ENCODE peak calls at places on chromosomes 12 and 14, in six cellular contexts. One of them, this sample, is unnamed.
A peak's percentile ranks its signal among the peaks of the same experiment; 100 is the strongest.

GRCh38 chr14:105209646-105210045 is 28.5 kb upstream of the NUDT14 start:
- DNase-seq in adrenal gland: no peak
- DNase-seq in SJSA1: no peak
- DNase-seq in hepatocyte: no peak
- DNase-seq in cardiac fibroblast: no peak
- DNase-seq in H7: no peak
- DNase-seq in this sample: no peak

GRCh38 chr12:69084816-69085215 is 151.8 kb upstream of the CPM start:
- DNase-seq in H7: no peak
- DNase-seq in cardiac fibroblast: no peak
- DNase-seq in hepatocyte: no peak
- DNase-seq in SJSA1: no peak
- DNase-seq in adrenal gland: no peak
- DNase-seq in this sample: no peak

GRCh38 chr14:31201111-31201510 is 6.5 kb downstream of the HECTD1 start:
- DNase-seq in H7: no peak
- DNase-seq in cardiac fibroblast: no peak
- DNase-seq in hepatocyte: no peak
- DNase-seq in SJSA1: no peak
- DNase-seq in adrenal gland: no peak
- DNase-seq in this sample: no peak

GRCh38 chr12:56518570-56518969 is 3.0 kb upstream of the RBMS2 start:
- DNase-seq in cardiac fibroblast: peak; percentile 62
- DNase-seq in hepatocyte: no peak
- DNase-seq in SJSA1: no peak
- DNase-seq in adrenal gland: no peak
- DNase-seq in H7: no peak
- DNase-seq in this sample: no peak

GRCh38 chr14:21852061-21852664 is 178.5 kb upstream of the OR4E1 start:
- DNase-seq in SJSA1: no peak
- DNase-seq in cardiac fibroblast: peak; percentile 27
- DNase-seq in H7: peak; percentile 22
- DNase-seq in adrenal gland: peak; percentile 8
- DNase-seq in hepatocyte: peak; percentile 69
- DNase-seq in this sample: no peak

GRCh38 chr14:100117647-100118376 is 41.6 kb downstream of the DEGS2 start:
- DNase-seq in hepatocyte: no peak
- DNase-seq in adrenal gland: no peak
- DNase-seq in H7: no peak
- DNase-seq in SJSA1: no peak
- DNase-seq in cardiac fibroblast: no peak
- DNase-seq in this sample: no peak

GRCh38 chr14:96827310-96827709 is 30.1 kb downstream of the VRK1 start:
- DNase-seq in cardiac fibroblast: no peak
- DNase-seq in SJSA1: no peak
- DNase-seq in adrenal gland: no peak
- DNase-seq in hepatocyte: no peak
- DNase-seq in H7: no peak
- DNase-seq in this sample: no peak

GRCh38 chr14:95023886-95024285 is 133.4 kb downstream of the DICER1 start:
- DNase-seq in SJSA1: no peak
- DNase-seq in cardiac fibroblast: no peak
- DNase-seq in H7: no peak
- DNase-seq in hepatocyte: peak; percentile 36
- DNase-seq in adrenal gland: no peak
- DNase-seq in this sample: no peak

GRCh38 chr12:104456950-104457745 is 400 bp downstream of the CHST11 start:
- DNase-seq in adrenal gland: peak; percentile 80
- DNase-seq in SJSA1: peak; percentile 53
- DNase-seq in H7: no peak
- DNase-seq in cardiac fibroblast: peak; percentile 84
- DNase-seq in hepatocyte: peak; percentile 77
- DNase-seq in this sample: no peak

GRCh38 chr14:67241416-67242362 is at the start of gene PALS1:
- DNase-seq in H7: peak; percentile 88
- DNase-seq in adrenal gland: peak; percentile 68
- DNase-seq in SJSA1: peak; percentile 66
- DNase-seq in hepatocyte: peak; percentile 81
- DNase-seq in cardiac fibroblast: peak; percentile 92
- DNase-seq in this sample: peak; percentile 70

GRCh38 chr12:80681287-80681686 is 26.1 kb upstream of the MYF6 start:
- DNase-seq in SJSA1: no peak
- DNase-seq in adrenal gland: no peak
- DNase-seq in H7: no peak
- DNase-seq in cardiac fibroblast: no peak
- DNase-seq in hepatocyte: no peak
- DNase-seq in this sample: no peak

GRCh38 chr14:104602315-104602932 is 2.1 kb downstream of the TMEM179 start:
- DNase-seq in hepatocyte: no peak
- DNase-seq in cardiac fibroblast: no peak
- DNase-seq in SJSA1: no peak
- DNase-seq in adrenal gland: no peak
- DNase-seq in H7: peak; percentile 40
- DNase-seq in this sample: no peak

GRCh38 chr14:25108959-25109358 is 59.0 kb upstream of the STXBP6 start:
- DNase-seq in adrenal gland: no peak
- DNase-seq in cardiac fibroblast: no peak
- DNase-seq in hepatocyte: peak; percentile 58
- DNase-seq in SJSA1: no peak
- DNase-seq in H7: no peak
- DNase-seq in this sample: no peak

GRCh38 chr12:22101749-22102243 is 55.8 kb downstream of the CMAS start:
- DNase-seq in hepatocyte: no peak
- DNase-seq in SJSA1: no peak
- DNase-seq in H7: no peak
- DNase-seq in adrenal gland: peak; percentile 17
- DNase-seq in cardiac fibroblast: peak; percentile 86
- DNase-seq in this sample: no peak

GRCh38 chr12:105552056-105552455 is 221.6 kb downstream of the C12orf75 start:
- DNase-seq in cardiac fibroblast: no peak
- DNase-seq in H7: no peak
- DNase-seq in hepatocyte: no peak
- DNase-seq in SJSA1: no peak
- DNase-seq in adrenal gland: no peak
- DNase-seq in this sample: no peak

GRCh38 chr14:99945732-99946651 is 119.2 kb upstream of the EVL start:
- DNase-seq in hepatocyte: no peak
- DNase-seq in cardiac fibroblast: peak; percentile 26
- DNase-seq in SJSA1: no peak
- DNase-seq in adrenal gland: no peak
- DNase-seq in H7: peak; percentile 62
- DNase-seq in this sample: no peak

GRCh38 chr12:13350946-13351345 is 154.4 kb downstream of the EMP1 start:
- DNase-seq in hepatocyte: no peak
- DNase-seq in SJSA1: no peak
- DNase-seq in cardiac fibroblast: no peak
- DNase-seq in adrenal gland: no peak
- DNase-seq in H7: no peak
- DNase-seq in this sample: no peak

GRCh38 chr14:90778468-90779255 is 37.6 kb downstream of the TTC7B start:
- DNase-seq in hepatocyte: no peak
- DNase-seq in adrenal gland: no peak
- DNase-seq in cardiac fibroblast: no peak
- DNase-seq in H7: no peak
- DNase-seq in SJSA1: no peak
- DNase-seq in this sample: no peak

GRCh38 chr12:95116773-95117172 is 43.4 kb upstream of the NR2C1 start:
- DNase-seq in hepatocyte: peak; percentile 13
- DNase-seq in SJSA1: no peak
- DNase-seq in H7: no peak
- DNase-seq in cardiac fibroblast: no peak
- DNase-seq in adrenal gland: no peak
- DNase-seq in this sample: no peak

GRCh38 chr14:23364604-23365352 is at the start of gene EFS:
- DNase-seq in cardiac fibroblast: no peak
- DNase-seq in H7: peak; percentile 89
- DNase-seq in hepatocyte: no peak
- DNase-seq in adrenal gland: no peak
- DNase-seq in SJSA1: no peak
- DNase-seq in this sample: no peak

GRCh38 chr14:23365353-23366162 is 586 bp upstream of the EFS start:
- DNase-seq in adrenal gland: no peak
- DNase-seq in SJSA1: no peak
- DNase-seq in cardiac fibroblast: no peak
- DNase-seq in hepatocyte: peak; percentile 58
- DNase-seq in H7: peak; percentile 91
- DNase-seq in this sample: no peak

GRCh38 chr14:23362200-23362599 is 2.8 kb downstream of the EFS start:
- DNase-seq in hepatocyte: no peak
- DNase-seq in H7: peak; percentile 74
- DNase-seq in cardiac fibroblast: no peak
- DNase-seq in adrenal gland: no peak
- DNase-seq in SJSA1: no peak
- DNase-seq in this sample: peak; percentile 54

GRCh38 chr14:23366163-23366921 is 1.4 kb upstream of the EFS start:
- DNase-seq in cardiac fibroblast: peak; percentile 26
- DNase-seq in SJSA1: peak; percentile 38
- DNase-seq in hepatocyte: peak; percentile 87
- DNase-seq in H7: peak; percentile 97
- DNase-seq in adrenal gland: peak; percentile 39
- DNase-seq in this sample: no peak

GRCh38 chr14:23364164-23364571 is 804 bp downstream of the EFS start:
- DNase-seq in adrenal gland: no peak
- DNase-seq in cardiac fibroblast: no peak
- DNase-seq in SJSA1: no peak
- DNase-seq in H7: peak; percentile 67
- DNase-seq in hepatocyte: peak; percentile 42
- DNase-seq in this sample: no peak
- H3K4me3 ChIP-seq in adrenal gland: no peak overlapping the region
- H3K4me3 ChIP-seq in cardiac fibroblast: peak overlapping the region; percentile 48
- H3K4me3 ChIP-seq in SJSA1: no peak overlapping the region
- H3K4me3 ChIP-seq in H7: peak overlapping the region; percentile 84
- H3K4me3 ChIP-seq in hepatocyte: peak overlapping the region; percentile 61
- H3K4me3 ChIP-seq in this sample: no peak overlapping the region

GRCh38 chr12:46365951-46366379 is 6.6 kb downstream of the SLC38A2 start:
- DNase-seq in SJSA1: no peak
- DNase-seq in cardiac fibroblast: peak; percentile 35
- DNase-seq in hepatocyte: no peak
- DNase-seq in adrenal gland: no peak
- DNase-seq in H7: no peak
- DNase-seq in this sample: no peak

GRCh38 chr12:46363582-46364299 is 8.8 kb downstream of the SLC38A2 start:
- DNase-seq in adrenal gland: no peak
- DNase-seq in H7: no peak
- DNase-seq in hepatocyte: no peak
- DNase-seq in cardiac fibroblast: no peak
- DNase-seq in SJSA1: no peak
- DNase-seq in this sample: no peak

GRCh38 chr12:46364777-46365580 is 7.6 kb downstream of the SLC38A2 start:
- DNase-seq in cardiac fibroblast: peak; percentile 81
- DNase-seq in SJSA1: peak; percentile 57
- DNase-seq in hepatocyte: peak; percentile 42
- DNase-seq in H7: no peak
- DNase-seq in adrenal gland: peak; percentile 81
- DNase-seq in this sample: no peak

GRCh38 chr12:46362895-46363581 is 9.5 kb downstream of the SLC38A2 start:
- DNase-seq in cardiac fibroblast: peak; percentile 64
- DNase-seq in adrenal gland: no peak
- DNase-seq in H7: no peak
- DNase-seq in SJSA1: no peak
- DNase-seq in hepatocyte: no peak
- DNase-seq in this sample: no peak

GRCh38 chr12:46364300-46364696 is 8.3 kb downstream of the SLC38A2 start:
- DNase-seq in SJSA1: no peak
- DNase-seq in H7: no peak
- DNase-seq in adrenal gland: no peak
- DNase-seq in hepatocyte: no peak
- DNase-seq in cardiac fibroblast: no peak
- DNase-seq in this sample: no peak
- H3K4me3 ChIP-seq in SJSA1: no peak overlapping the region
- H3K4me3 ChIP-seq in H7: no peak overlapping the region
- H3K4me3 ChIP-seq in adrenal gland: no peak overlapping the region
- H3K4me3 ChIP-seq in hepatocyte: no peak overlapping the region
- H3K4me3 ChIP-seq in cardiac fibroblast: no peak overlapping the region
- H3K4me3 ChIP-seq in this sample: no peak overlapping the region

GRCh38 chr12:54412786-54413185 is 6.3 kb downstream of the ITGA5 start:
- DNase-seq in hepatocyte: no peak
- DNase-seq in H7: no peak
- DNase-seq in adrenal gland: no peak
- DNase-seq in SJSA1: no peak
- DNase-seq in cardiac fibroblast: no peak
- DNase-seq in this sample: no peak
- H3K4me3 ChIP-seq in hepatocyte: no peak overlapping the region
- H3K4me3 ChIP-seq in H7: no peak overlapping the region
- H3K4me3 ChIP-seq in adrenal gland: no peak overlapping the region
- H3K4me3 ChIP-seq in SJSA1: no peak overlapping the region
- H3K4me3 ChIP-seq in cardiac fibroblast: no peak overlapping the region
- H3K4me3 ChIP-seq in this sample: no peak overlapping the region

GRCh38 chr14:71745072-71745471 is 187.2 kb upstream of the RGS6 start:
- DNase-seq in SJSA1: no peak
- DNase-seq in adrenal gland: no peak
- DNase-seq in H7: no peak
- DNase-seq in hepatocyte: no peak
- DNase-seq in cardiac fibroblast: no peak
- DNase-seq in this sample: no peak

GRCh38 chr14:71752111-71752738 is 180.0 kb upstream of the RGS6 start:
- DNase-seq in SJSA1: no peak
- DNase-seq in hepatocyte: no peak
- DNase-seq in H7: no peak
- DNase-seq in cardiac fibroblast: no peak
- DNase-seq in adrenal gland: no peak
- DNase-seq in this sample: no peak

GRCh38 chr14:71749613-71750238 is 182.5 kb upstream of the RGS6 start:
- DNase-seq in adrenal gland: peak; percentile 43
- DNase-seq in cardiac fibroblast: no peak
- DNase-seq in SJSA1: no peak
- DNase-seq in hepatocyte: no peak
- DNase-seq in H7: no peak
- DNase-seq in this sample: no peak

GRCh38 chr14:71751264-71751663 is 181.0 kb upstream of the RGS6 start:
- DNase-seq in cardiac fibroblast: no peak
- DNase-seq in SJSA1: no peak
- DNase-seq in adrenal gland: no peak
- DNase-seq in hepatocyte: no peak
- DNase-seq in H7: no peak
- DNase-seq in this sample: no peak

DNA sequence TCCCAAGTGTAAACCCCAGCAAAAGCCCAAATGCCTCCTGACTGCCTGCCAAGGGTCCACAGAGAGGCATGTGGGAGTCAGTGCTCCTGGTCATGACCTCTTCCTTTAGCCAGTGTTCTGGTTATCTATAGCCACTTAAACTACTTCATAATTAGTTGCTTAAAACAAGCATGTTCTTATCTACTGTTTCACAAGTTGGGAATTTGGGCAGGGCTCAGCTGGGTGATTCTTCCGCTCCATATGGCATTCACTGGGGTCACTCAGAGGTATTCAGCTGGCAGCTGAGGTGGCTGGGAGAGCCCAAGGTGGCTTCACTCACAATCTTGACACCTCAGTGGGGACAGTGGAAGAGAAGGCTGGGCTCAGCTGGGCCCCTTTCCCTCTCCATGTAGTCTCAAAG is 184.0 kb upstream of the RGS6 start:
- DNase-seq in hepatocyte: no peak
- DNase-seq in H7: no peak
- DNase-seq in adrenal gland: no peak
- DNase-seq in cardiac fibroblast: no peak
- DNase-seq in SJSA1: no peak
- DNase-seq in this sample: no peak
- H3K4me3 ChIP-seq in hepatocyte: no peak overlapping the region
- H3K4me3 ChIP-seq in H7: no peak overlapping the region
- H3K4me3 ChIP-seq in adrenal gland: no peak overlapping the region
- H3K4me3 ChIP-seq in cardiac fibroblast: no peak overlapping the region
- H3K4me3 ChIP-seq in SJSA1: no peak overlapping the region
- H3K4me3 ChIP-seq in this sample: no peak overlapping the region